ENCODE peak calls at places on chromosomes 2 and 18, in six cellular contexts. P is HCT116, M is PC-3, R is BJ, W is GM12865, Q is HepG2. G is an unnamed sample.

GRCh38 chr2:20439193-20439475 is 7.7 kb upstream of the RHOB start:
- DNase-seq in P (no peak), M (peak; percentile 67), R (no peak), W (no peak), Q (peak; percentile 83), G (peak; percentile 47)

GRCh38 chr2:37376421-37377186 is 32.2 kb downstream of the QPCT start:
- DNase-seq in P (peak; percentile 60), M (peak; percentile 95), R (no peak), W (peak; percentile 84), Q (no peak), G (no peak)

GRCh38 chr2:180246281-180246680 is 239.2 kb upstream of the CWC22 start:
- DNase-seq in P (no peak), M (no peak), R (no peak), W (no peak), Q (no peak), G (no peak)

GRCh38 chr18:44938396-44939036 is 257.8 kb downstream of the SETBP1 start:
- DNase-seq in P (no peak), M (no peak), R (no peak), W (no peak), Q (no peak), G (peak; percentile 10)

GRCh38 chr2:157732596-157732995 is 103.9 kb upstream of the ACVR1C start:
- DNase-seq in P (no peak), M (peak; percentile 73), R (peak; percentile 12), W (no peak), Q (no peak), G (no peak)

GRCh38 chr2:3144856-3145255 is 232.8 kb downstream of the EIPR1 start:
- DNase-seq in P (no peak), M (no peak), R (no peak), W (no peak), Q (no peak), G (no peak)

GRCh38 chr2:229610871-229611270 is 103.5 kb downstream of the DNER start:
- DNase-seq in P (no peak), M (peak; percentile 25), R (no peak), W (no peak), Q (no peak), G (no peak)

GRCh38 chr18:74331404-74331803 is 15.8 kb downstream of the C18orf63 start:
- DNase-seq in P (peak; percentile 18), M (peak; percentile 76), R (peak; percentile 5), W (peak; percentile 18), Q (peak; percentile 43), G (peak; percentile 24)

GRCh38 chr2:235050992-235051351 is 99.2 kb downstream of the SH3BP4 start:
- DNase-seq in P (peak; percentile 82), M (peak; percentile 80), R (peak; percentile 83), W (no peak), Q (peak; percentile 46), G (peak; percentile 91)

GRCh38 chr2:229920011-229920781 is 1.6 kb downstream of the TRIP12 start:
- DNase-seq in P (no peak), M (no peak), R (no peak), W (peak; percentile 32), Q (peak; percentile 27), G (no peak)

GRCh38 chr2:9380702-9381628 is 42.4 kb downstream of the ITGB1BP1 start:
- DNase-seq in P (peak; percentile 71), M (peak; percentile 97), R (peak; percentile 72), W (no peak), Q (peak; percentile 85), G (peak; percentile 54)

GRCh38 chr2:238267884-238268680 is 20.3 kb downstream of the PER2 start:
- DNase-seq in P (no peak), M (no peak), R (no peak), W (no peak), Q (no peak), G (no peak)

GRCh38 chr2:205681836-205682238 is 464 bp upstream of the NRP2 start:
- DNase-seq in P (no peak), M (peak; percentile 10), R (no peak), W (peak; percentile 34), Q (no peak), G (no peak)

GRCh38 chr18:3603460-3604259 is 153.7 kb downstream of the TGIF1 start:
- DNase-seq in P (peak; percentile 94), M (peak; percentile 94), R (peak; percentile 95), W (peak; percentile 42), Q (peak; percentile 69), G (peak; percentile 72)

GRCh38 chr2:100482741-100483140 is 12.5 kb downstream of the NMS start:
- DNase-seq in P (no peak), M (no peak), R (no peak), W (peak; percentile 32), Q (no peak), G (peak; percentile 7)

GRCh38 chr18:41906528-41907256 is 48.3 kb upstream of the PIK3C3 start:
- DNase-seq in P (peak; percentile 15), M (peak; percentile 61), R (peak; percentile 16), W (peak; percentile 85), Q (peak; percentile 13), G (no peak)

GRCh38 chr2:56729212-56729611 is 545.4 kb downstream of the CCDC85A start:
- DNase-seq in P (no peak), M (no peak), R (no peak), W (no peak), Q (no peak), G (no peak)

GRCh38 chr18:33517950-33518349 is 60.1 kb upstream of the ASXL3 start:
- DNase-seq in P (no peak), M (no peak), R (no peak), W (no peak), Q (no peak), G (no peak)

GRCh38 chr2:15302154-15302553 is 259.0 kb downstream of the NBAS start:
- DNase-seq in P (no peak), M (no peak), R (no peak), W (no peak), Q (no peak), G (no peak)

GRCh38 chr2:75705921-75706320 is 4.8 kb downstream of the GCFC2 start:
- DNase-seq in P (no peak), M (peak; percentile 34), R (no peak), W (no peak), Q (no peak), G (no peak)

GRCh38 chr2:131156452-131157149 is 51.5 kb downstream of the PLEKHB2 start:
- DNase-seq in P (no peak), M (no peak), R (no peak), W (peak; percentile 37), Q (peak; percentile 37), G (peak; percentile 30)

GRCh38 chr2:38095996-38096861 is 20.3 kb upstream of the CYP1B1 start:
- DNase-seq in P (no peak), M (peak; percentile 94), R (peak; percentile 73), W (no peak), Q (no peak), G (peak; percentile 79)

GRCh38 chr2:168171069-168171762 is 76.2 kb downstream of the STK39 start:
- DNase-seq in P (no peak), M (no peak), R (no peak), W (no peak), Q (no peak), G (no peak)

GRCh38 chr18:57697434-57697833 is 75.8 kb upstream of the NARS1 start:
- DNase-seq in P (no peak), M (no peak), R (no peak), W (no peak), Q (no peak), G (no peak)

GRCh38 chr2:237073552-237073951 is 12.1 kb upstream of the COPS8 start:
- DNase-seq in P (no peak), M (peak; percentile 57), R (peak; percentile 54), W (no peak), Q (no peak), G (peak; percentile 29)

GRCh38 chr2:109448946-109449788 is 164.6 kb downstream of the SEPTIN10 start:
- DNase-seq in P (peak; percentile 8), M (peak; percentile 62), R (no peak), W (peak; percentile 21), Q (no peak), G (peak; percentile 13)

GRCh38 chr18:11532758-11533512 is 76.5 kb upstream of the SLC35G4 start:
- DNase-seq in P (no peak), M (no peak), R (no peak), W (no peak), Q (no peak), G (no peak)

GRCh38 chr2:50571278-50571677 is 460.7 kb downstream of the NRXN1 start:
- DNase-seq in P (no peak), M (no peak), R (no peak), W (no peak), Q (no peak), G (no peak)

GRCh38 chr2:241804326-241805276 is 4.4 kb upstream of the NEU4 start:
- DNase-seq in P (no peak), M (peak; percentile 21), R (no peak), W (peak; percentile 44), Q (peak; percentile 34), G (no peak)

DNA sequence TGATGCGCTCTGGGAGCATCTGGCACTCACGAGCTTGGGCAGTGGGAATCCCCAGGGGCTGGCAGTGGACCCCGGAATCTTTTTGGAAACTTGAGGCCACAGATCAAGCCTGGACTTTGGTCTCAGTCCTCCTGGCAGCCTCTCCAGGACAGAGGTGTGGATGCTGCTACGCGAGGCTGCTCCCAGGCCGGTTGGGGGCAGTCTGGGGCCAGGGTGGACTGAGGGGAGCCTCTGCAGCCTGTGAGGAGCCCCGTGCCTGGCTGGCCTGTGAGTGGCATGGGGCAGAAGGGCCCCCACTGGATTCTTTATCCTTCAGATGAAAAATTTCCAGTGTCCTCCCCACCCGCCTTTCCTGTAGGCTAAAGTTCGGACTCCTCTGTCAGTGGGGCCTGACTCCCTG is 12.7 kb upstream of the DES start:
- DNase-seq in P (no peak), M (no peak), R (no peak), W (no peak), Q (no peak), G (no peak)
- TF ChIP-seq CTCF in P (no peak), M (no peak), R (peak; percentile 24), W (no peak), Q (peak; percentile 58), G (no peak)

DNA sequence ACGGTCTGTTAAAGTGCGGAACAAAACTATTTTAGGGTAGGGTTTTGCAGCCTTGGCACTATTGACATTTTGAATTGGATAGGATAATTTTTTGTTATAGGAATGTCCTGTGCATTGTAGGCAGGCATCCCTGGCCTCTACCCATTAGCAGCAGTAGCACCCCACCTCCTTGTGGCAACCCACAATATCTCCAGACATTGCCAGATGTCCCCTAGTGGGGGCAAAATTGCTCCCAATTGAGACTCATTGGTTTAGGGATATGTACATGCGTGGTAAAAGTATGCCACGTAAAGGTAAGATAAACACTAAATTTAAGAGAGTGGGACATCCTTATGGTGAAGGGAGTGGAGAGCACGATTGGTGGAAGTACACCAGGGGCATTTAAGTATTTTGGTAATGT is 4.6 kb downstream of the MIB1 start:
- DNase-seq in P (no peak), M (no peak), R (no peak), W (no peak), Q (no peak), G (no peak)
- TF ChIP-seq CTCF in P (peak; percentile 36), M (no peak), R (no peak), W (no peak), Q (no peak), G (no peak)

GRCh38 chr2:29042581-29043075 is 31.7 kb downstream of the PCARE start:
- DNase-seq in P (no peak), M (no peak), R (no peak), W (no peak), Q (no peak), G (no peak)
- TF ChIP-seq CTCF in P (no peak), M (no peak), R (no peak), W (no peak), Q (no peak), G (no peak)

DNA sequence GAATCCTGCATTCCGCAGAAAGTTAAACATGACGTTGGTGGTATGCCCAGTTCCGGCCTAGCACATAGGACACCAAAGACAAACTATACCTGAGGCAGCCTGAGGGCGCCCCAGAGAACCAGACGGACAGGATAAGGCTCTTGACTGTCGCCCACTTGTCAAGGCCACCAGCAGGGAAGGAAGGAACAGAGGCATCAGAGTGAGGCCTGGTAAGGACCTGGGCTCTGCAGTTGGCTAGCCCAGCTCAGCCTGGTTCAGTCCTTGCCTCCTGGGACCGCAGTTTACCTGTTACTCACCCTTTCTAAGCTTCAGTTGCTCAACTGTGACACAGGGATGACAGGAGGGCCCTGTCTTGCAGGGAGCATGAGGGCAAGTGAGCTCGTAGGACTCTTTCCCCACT is 82.1 kb downstream of the ACTR2 start:
- DNase-seq in P (no peak), M (peak; percentile 74), R (no peak), W (no peak), Q (no peak), G (no peak)
- TF ChIP-seq CTCF in P (no peak), M (peak; percentile 28), R (no peak), W (no peak), Q (peak; percentile 44), G (no peak)